ENCODE peak calls at places on chromosomes 11 and 22, in six cellular contexts. One of them, this sample, is unnamed.

GRCh38 chr11:56396047-56396446 is 16.4 kb upstream of the OR5AL1 start:
- DNase-seq in NCI-H2029 treated with DMSO at 0.1 percent for 48 hours: no peak
- DNase-seq in activated T-helper 1 cell treated with anti-CD3 and anti-CD28 coated beads, Interleukin-12 subunit alpha, Interleukin-12 subunit beta, Interleukin-2, Interleukin-4 antibody, amounts not matched to agents 30 ng/mL and 10 ng/mL and 1 ng/mL, durations not matched to agents 14 hours and 24 hours and 36 hours: no peak
- DNase-seq in AG10803: no peak
- DNase-seq in amniotic stem cell: no peak
- DNase-seq in effector CD4-positive, alpha-beta T cell: no peak
- DNase-seq in this sample: no peak

GRCh38 chr11:119416606-119417580 is 6.1 kb downstream of the THY1 start:
- DNase-seq in NCI-H2029 treated with DMSO at 0.1 percent for 48 hours: no peak
- DNase-seq in activated T-helper 1 cell treated with anti-CD3 and anti-CD28 coated beads, Interleukin-12 subunit alpha, Interleukin-12 subunit beta, Interleukin-2, Interleukin-4 antibody, amounts not matched to agents 30 ng/mL and 10 ng/mL and 1 ng/mL, durations not matched to agents 14 hours and 24 hours and 36 hours: no peak
- DNase-seq in AG10803: peak; percentile 85
- DNase-seq in amniotic stem cell: peak; percentile 26
- DNase-seq in effector CD4-positive, alpha-beta T cell: no peak
- DNase-seq in this sample: peak; percentile 43

GRCh38 chr22:33210129-33210784 is 152.1 kb upstream of the SYN3 start:
- DNase-seq in NCI-H2029 treated with DMSO at 0.1 percent for 48 hours: peak; percentile 30
- DNase-seq in activated T-helper 1 cell treated with anti-CD3 and anti-CD28 coated beads, Interleukin-12 subunit alpha, Interleukin-12 subunit beta, Interleukin-2, Interleukin-4 antibody, amounts not matched to agents 30 ng/mL and 10 ng/mL and 1 ng/mL, durations not matched to agents 14 hours and 24 hours and 36 hours: peak; percentile 6
- DNase-seq in AG10803: peak; percentile 40
- DNase-seq in amniotic stem cell: peak; percentile 14
- DNase-seq in effector CD4-positive, alpha-beta T cell: no peak
- DNase-seq in this sample: no peak

GRCh38 chr22:49600452-49600847 is 227.2 kb downstream of the BRD1 start:
- DNase-seq in NCI-H2029 treated with DMSO at 0.1 percent for 48 hours: no peak
- DNase-seq in activated T-helper 1 cell treated with anti-CD3 and anti-CD28 coated beads, Interleukin-12 subunit alpha, Interleukin-12 subunit beta, Interleukin-2, Interleukin-4 antibody, amounts not matched to agents 30 ng/mL and 10 ng/mL and 1 ng/mL, durations not matched to agents 14 hours and 24 hours and 36 hours: no peak
- DNase-seq in AG10803: no peak
- DNase-seq in amniotic stem cell: no peak
- DNase-seq in effector CD4-positive, alpha-beta T cell: no peak
- DNase-seq in this sample: no peak

GRCh38 chr11:129723964-129724291 is 91.7 kb upstream of the TMEM45B start:
- DNase-seq in NCI-H2029 treated with DMSO at 0.1 percent for 48 hours: no peak
- DNase-seq in activated T-helper 1 cell treated with anti-CD3 and anti-CD28 coated beads, Interleukin-12 subunit alpha, Interleukin-12 subunit beta, Interleukin-2, Interleukin-4 antibody, amounts not matched to agents 30 ng/mL and 10 ng/mL and 1 ng/mL, durations not matched to agents 14 hours and 24 hours and 36 hours: no peak
- DNase-seq in AG10803: no peak
- DNase-seq in amniotic stem cell: no peak
- DNase-seq in effector CD4-positive, alpha-beta T cell: no peak
- DNase-seq in this sample: no peak

GRCh38 chr22:20530368-20531153 is 23.2 kb downstream of the MED15 start:
- DNase-seq in NCI-H2029 treated with DMSO at 0.1 percent for 48 hours: no peak
- DNase-seq in activated T-helper 1 cell treated with anti-CD3 and anti-CD28 coated beads, Interleukin-12 subunit alpha, Interleukin-12 subunit beta, Interleukin-2, Interleukin-4 antibody, amounts not matched to agents 30 ng/mL and 10 ng/mL and 1 ng/mL, durations not matched to agents 14 hours and 24 hours and 36 hours: no peak
- DNase-seq in AG10803: peak; percentile 80
- DNase-seq in amniotic stem cell: peak; percentile 75
- DNase-seq in effector CD4-positive, alpha-beta T cell: no peak
- DNase-seq in this sample: peak; percentile 59

GRCh38 chr22:44094751-44095302 is 70.7 kb downstream of the PARVB start:
- DNase-seq in NCI-H2029 treated with DMSO at 0.1 percent for 48 hours: no peak
- DNase-seq in activated T-helper 1 cell treated with anti-CD3 and anti-CD28 coated beads, Interleukin-12 subunit alpha, Interleukin-12 subunit beta, Interleukin-2, Interleukin-4 antibody, amounts not matched to agents 30 ng/mL and 10 ng/mL and 1 ng/mL, durations not matched to agents 14 hours and 24 hours and 36 hours: no peak
- DNase-seq in AG10803: no peak
- DNase-seq in amniotic stem cell: no peak
- DNase-seq in effector CD4-positive, alpha-beta T cell: no peak
- DNase-seq in this sample: no peak

GRCh38 chr11:44955019-44955738 is 4.5 kb upstream of the TP53I11 start:
- DNase-seq in NCI-H2029 treated with DMSO at 0.1 percent for 48 hours: no peak
- DNase-seq in activated T-helper 1 cell treated with anti-CD3 and anti-CD28 coated beads, Interleukin-12 subunit alpha, Interleukin-12 subunit beta, Interleukin-2, Interleukin-4 antibody, amounts not matched to agents 30 ng/mL and 10 ng/mL and 1 ng/mL, durations not matched to agents 14 hours and 24 hours and 36 hours: no peak
- DNase-seq in AG10803: peak; percentile 69
- DNase-seq in amniotic stem cell: no peak
- DNase-seq in effector CD4-positive, alpha-beta T cell: no peak
- DNase-seq in this sample: peak; percentile 45

GRCh38 chr11:94537051-94537600 is 6.6 kb upstream of the FUT4 start:
- DNase-seq in NCI-H2029 treated with DMSO at 0.1 percent for 48 hours: no peak
- DNase-seq in activated T-helper 1 cell treated with anti-CD3 and anti-CD28 coated beads, Interleukin-12 subunit alpha, Interleukin-12 subunit beta, Interleukin-2, Interleukin-4 antibody, amounts not matched to agents 30 ng/mL and 10 ng/mL and 1 ng/mL, durations not matched to agents 14 hours and 24 hours and 36 hours: no peak
- DNase-seq in AG10803: peak; percentile 78
- DNase-seq in amniotic stem cell: no peak
- DNase-seq in effector CD4-positive, alpha-beta T cell: no peak
- DNase-seq in this sample: no peak

GRCh38 chr11:905952-906351 is 4.7 kb downstream of the CHID1 start:
- DNase-seq in NCI-H2029 treated with DMSO at 0.1 percent for 48 hours: no peak
- DNase-seq in activated T-helper 1 cell treated with anti-CD3 and anti-CD28 coated beads, Interleukin-12 subunit alpha, Interleukin-12 subunit beta, Interleukin-2, Interleukin-4 antibody, amounts not matched to agents 30 ng/mL and 10 ng/mL and 1 ng/mL, durations not matched to agents 14 hours and 24 hours and 36 hours: no peak
- DNase-seq in AG10803: no peak
- DNase-seq in amniotic stem cell: no peak
- DNase-seq in effector CD4-positive, alpha-beta T cell: no peak
- DNase-seq in this sample: no peak

GRCh38 chr11:1772270-1773130 is 8.8 kb upstream of the CTSD start:
- DNase-seq in NCI-H2029 treated with DMSO at 0.1 percent for 48 hours: no peak
- DNase-seq in activated T-helper 1 cell treated with anti-CD3 and anti-CD28 coated beads, Interleukin-12 subunit alpha, Interleukin-12 subunit beta, Interleukin-2, Interleukin-4 antibody, amounts not matched to agents 30 ng/mL and 10 ng/mL and 1 ng/mL, durations not matched to agents 14 hours and 24 hours and 36 hours: peak; percentile 51
- DNase-seq in AG10803: peak; percentile 88
- DNase-seq in amniotic stem cell: peak; percentile 79
- DNase-seq in effector CD4-positive, alpha-beta T cell: no peak
- DNase-seq in this sample: peak; percentile 77

GRCh38 chr11:61912991-61913698 is 4.2 kb downstream of the RAB3IL1 start:
- DNase-seq in NCI-H2029 treated with DMSO at 0.1 percent for 48 hours: no peak
- DNase-seq in activated T-helper 1 cell treated with anti-CD3 and anti-CD28 coated beads, Interleukin-12 subunit alpha, Interleukin-12 subunit beta, Interleukin-2, Interleukin-4 antibody, amounts not matched to agents 30 ng/mL and 10 ng/mL and 1 ng/mL, durations not matched to agents 14 hours and 24 hours and 36 hours: no peak
- DNase-seq in AG10803: no peak
- DNase-seq in amniotic stem cell: no peak
- DNase-seq in effector CD4-positive, alpha-beta T cell: no peak
- DNase-seq in this sample: no peak

GRCh38 chr11:120337896-120338840 is 2.0 kb downstream of the ARHGEF12 start:
- DNase-seq in NCI-H2029 treated with DMSO at 0.1 percent for 48 hours: no peak
- DNase-seq in activated T-helper 1 cell treated with anti-CD3 and anti-CD28 coated beads, Interleukin-12 subunit alpha, Interleukin-12 subunit beta, Interleukin-2, Interleukin-4 antibody, amounts not matched to agents 30 ng/mL and 10 ng/mL and 1 ng/mL, durations not matched to agents 14 hours and 24 hours and 36 hours: no peak
- DNase-seq in AG10803: peak; percentile 48
- DNase-seq in amniotic stem cell: no peak
- DNase-seq in effector CD4-positive, alpha-beta T cell: no peak
- DNase-seq in this sample: no peak

GRCh38 chr11:125179346-125179745 is 14.8 kb downstream of the PKNOX2 start:
- DNase-seq in NCI-H2029 treated with DMSO at 0.1 percent for 48 hours: no peak
- DNase-seq in activated T-helper 1 cell treated with anti-CD3 and anti-CD28 coated beads, Interleukin-12 subunit alpha, Interleukin-12 subunit beta, Interleukin-2, Interleukin-4 antibody, amounts not matched to agents 30 ng/mL and 10 ng/mL and 1 ng/mL, durations not matched to agents 14 hours and 24 hours and 36 hours: no peak
- DNase-seq in AG10803: no peak
- DNase-seq in amniotic stem cell: no peak
- DNase-seq in effector CD4-positive, alpha-beta T cell: no peak
- DNase-seq in this sample: no peak

GRCh38 chr22:18971321-18971751 is 35.2 kb upstream of the PRODH start:
- DNase-seq in NCI-H2029 treated with DMSO at 0.1 percent for 48 hours: no peak
- DNase-seq in activated T-helper 1 cell treated with anti-CD3 and anti-CD28 coated beads, Interleukin-12 subunit alpha, Interleukin-12 subunit beta, Interleukin-2, Interleukin-4 antibody, amounts not matched to agents 30 ng/mL and 10 ng/mL and 1 ng/mL, durations not matched to agents 14 hours and 24 hours and 36 hours: no peak
- DNase-seq in AG10803: no peak
- DNase-seq in amniotic stem cell: no peak
- DNase-seq in effector CD4-positive, alpha-beta T cell: no peak
- DNase-seq in this sample: no peak

GRCh38 chr22:44821741-44822425 is 69.5 kb downstream of the ARHGAP8 start:
- DNase-seq in NCI-H2029 treated with DMSO at 0.1 percent for 48 hours: no peak
- DNase-seq in activated T-helper 1 cell treated with anti-CD3 and anti-CD28 coated beads, Interleukin-12 subunit alpha, Interleukin-12 subunit beta, Interleukin-2, Interleukin-4 antibody, amounts not matched to agents 30 ng/mL and 10 ng/mL and 1 ng/mL, durations not matched to agents 14 hours and 24 hours and 36 hours: no peak
- DNase-seq in AG10803: no peak
- DNase-seq in amniotic stem cell: no peak
- DNase-seq in effector CD4-positive, alpha-beta T cell: no peak
- DNase-seq in this sample: no peak

GRCh38 chr11:118924591-118925585 is 838 bp downstream of the BCL9L start:
- DNase-seq in NCI-H2029 treated with DMSO at 0.1 percent for 48 hours: no peak
- DNase-seq in activated T-helper 1 cell treated with anti-CD3 and anti-CD28 coated beads, Interleukin-12 subunit alpha, Interleukin-12 subunit beta, Interleukin-2, Interleukin-4 antibody, amounts not matched to agents 30 ng/mL and 10 ng/mL and 1 ng/mL, durations not matched to agents 14 hours and 24 hours and 36 hours: no peak
- DNase-seq in AG10803: no peak
- DNase-seq in amniotic stem cell: no peak
- DNase-seq in effector CD4-positive, alpha-beta T cell: no peak
- DNase-seq in this sample: no peak

GRCh38 chr11:69444381-69445130 is 36.9 kb upstream of the LINC01488 start:
- DNase-seq in NCI-H2029 treated with DMSO at 0.1 percent for 48 hours: no peak
- DNase-seq in activated T-helper 1 cell treated with anti-CD3 and anti-CD28 coated beads, Interleukin-12 subunit alpha, Interleukin-12 subunit beta, Interleukin-2, Interleukin-4 antibody, amounts not matched to agents 30 ng/mL and 10 ng/mL and 1 ng/mL, durations not matched to agents 14 hours and 24 hours and 36 hours: no peak
- DNase-seq in AG10803: peak; percentile 98
- DNase-seq in amniotic stem cell: peak; percentile 45
- DNase-seq in effector CD4-positive, alpha-beta T cell: no peak
- DNase-seq in this sample: no peak

GRCh38 chr11:69474736-69475135 is 6.7 kb upstream of the LINC01488 start:
- DNase-seq in NCI-H2029 treated with DMSO at 0.1 percent for 48 hours: no peak
- DNase-seq in activated T-helper 1 cell treated with anti-CD3 and anti-CD28 coated beads, Interleukin-12 subunit alpha, Interleukin-12 subunit beta, Interleukin-2, Interleukin-4 antibody, amounts not matched to agents 30 ng/mL and 10 ng/mL and 1 ng/mL, durations not matched to agents 14 hours and 24 hours and 36 hours: no peak
- DNase-seq in AG10803: no peak
- DNase-seq in amniotic stem cell: no peak
- DNase-seq in effector CD4-positive, alpha-beta T cell: no peak
- DNase-seq in this sample: no peak

GRCh38 chr11:32115406-32115805 is 24.5 kb downstream of the RCN1 start:
- DNase-seq in NCI-H2029 treated with DMSO at 0.1 percent for 48 hours: no peak
- DNase-seq in activated T-helper 1 cell treated with anti-CD3 and anti-CD28 coated beads, Interleukin-12 subunit alpha, Interleukin-12 subunit beta, Interleukin-2, Interleukin-4 antibody, amounts not matched to agents 30 ng/mL and 10 ng/mL and 1 ng/mL, durations not matched to agents 14 hours and 24 hours and 36 hours: no peak
- DNase-seq in AG10803: no peak
- DNase-seq in amniotic stem cell: no peak
- DNase-seq in effector CD4-positive, alpha-beta T cell: no peak
- DNase-seq in this sample: no peak

GRCh38 chr11:109405671-109406070 is 16.3 kb upstream of the C11orf87 start:
- DNase-seq in NCI-H2029 treated with DMSO at 0.1 percent for 48 hours: no peak
- DNase-seq in activated T-helper 1 cell treated with anti-CD3 and anti-CD28 coated beads, Interleukin-12 subunit alpha, Interleukin-12 subunit beta, Interleukin-2, Interleukin-4 antibody, amounts not matched to agents 30 ng/mL and 10 ng/mL and 1 ng/mL, durations not matched to agents 14 hours and 24 hours and 36 hours: no peak
- DNase-seq in AG10803: no peak
- DNase-seq in amniotic stem cell: no peak
- DNase-seq in effector CD4-positive, alpha-beta T cell: no peak
- DNase-seq in this sample: peak; percentile 39

GRCh38 chr11:18703001-18703763 is 4.6 kb downstream of the TMEM86A start:
- DNase-seq in NCI-H2029 treated with DMSO at 0.1 percent for 48 hours: no peak
- DNase-seq in activated T-helper 1 cell treated with anti-CD3 and anti-CD28 coated beads, Interleukin-12 subunit alpha, Interleukin-12 subunit beta, Interleukin-2, Interleukin-4 antibody, amounts not matched to agents 30 ng/mL and 10 ng/mL and 1 ng/mL, durations not matched to agents 14 hours and 24 hours and 36 hours: no peak
- DNase-seq in AG10803: no peak
- DNase-seq in amniotic stem cell: no peak
- DNase-seq in effector CD4-positive, alpha-beta T cell: no peak
- DNase-seq in this sample: no peak

GRCh38 chr11:83685730-83686129 is 399.6 kb upstream of the CCDC90B start:
- DNase-seq in NCI-H2029 treated with DMSO at 0.1 percent for 48 hours: no peak
- DNase-seq in activated T-helper 1 cell treated with anti-CD3 and anti-CD28 coated beads, Interleukin-12 subunit alpha, Interleukin-12 subunit beta, Interleukin-2, Interleukin-4 antibody, amounts not matched to agents 30 ng/mL and 10 ng/mL and 1 ng/mL, durations not matched to agents 14 hours and 24 hours and 36 hours: no peak
- DNase-seq in AG10803: no peak
- DNase-seq in amniotic stem cell: no peak
- DNase-seq in effector CD4-positive, alpha-beta T cell: no peak
- DNase-seq in this sample: no peak

GRCh38 chr22:44335903-44336803 is 23.4 kb upstream of the SHISAL1 start:
- DNase-seq in NCI-H2029 treated with DMSO at 0.1 percent for 48 hours: no peak
- DNase-seq in activated T-helper 1 cell treated with anti-CD3 and anti-CD28 coated beads, Interleukin-12 subunit alpha, Interleukin-12 subunit beta, Interleukin-2, Interleukin-4 antibody, amounts not matched to agents 30 ng/mL and 10 ng/mL and 1 ng/mL, durations not matched to agents 14 hours and 24 hours and 36 hours: no peak
- DNase-seq in AG10803: no peak
- DNase-seq in amniotic stem cell: no peak
- DNase-seq in effector CD4-positive, alpha-beta T cell: no peak
- DNase-seq in this sample: no peak

GRCh38 chr11:12069053-12069676 is 41.2 kb upstream of the MICAL2 start:
- DNase-seq in NCI-H2029 treated with DMSO at 0.1 percent for 48 hours: no peak
- DNase-seq in activated T-helper 1 cell treated with anti-CD3 and anti-CD28 coated beads, Interleukin-12 subunit alpha, Interleukin-12 subunit beta, Interleukin-2, Interleukin-4 antibody, amounts not matched to agents 30 ng/mL and 10 ng/mL and 1 ng/mL, durations not matched to agents 14 hours and 24 hours and 36 hours: no peak
- DNase-seq in AG10803: no peak
- DNase-seq in amniotic stem cell: no peak
- DNase-seq in effector CD4-positive, alpha-beta T cell: no peak
- DNase-seq in this sample: no peak

GRCh38 chr22:32628626-32629587 is 154.3 kb downstream of the FBXO7 start:
- DNase-seq in NCI-H2029 treated with DMSO at 0.1 percent for 48 hours: no peak
- DNase-seq in activated T-helper 1 cell treated with anti-CD3 and anti-CD28 coated beads, Interleukin-12 subunit alpha, Interleukin-12 subunit beta, Interleukin-2, Interleukin-4 antibody, amounts not matched to agents 30 ng/mL and 10 ng/mL and 1 ng/mL, durations not matched to agents 14 hours and 24 hours and 36 hours: no peak
- DNase-seq in AG10803: peak; percentile 88
- DNase-seq in amniotic stem cell: peak; percentile 20
- DNase-seq in effector CD4-positive, alpha-beta T cell: no peak
- DNase-seq in this sample: no peak

GRCh38 chr11:87300640-87301381 is 263.1 kb downstream of the TMEM135 start:
- DNase-seq in NCI-H2029 treated with DMSO at 0.1 percent for 48 hours: peak; percentile 56
- DNase-seq in activated T-helper 1 cell treated with anti-CD3 and anti-CD28 coated beads, Interleukin-12 subunit alpha, Interleukin-12 subunit beta, Interleukin-2, Interleukin-4 antibody, amounts not matched to agents 30 ng/mL and 10 ng/mL and 1 ng/mL, durations not matched to agents 14 hours and 24 hours and 36 hours: no peak
- DNase-seq in AG10803: no peak
- DNase-seq in amniotic stem cell: no peak
- DNase-seq in effector CD4-positive, alpha-beta T cell: no peak
- DNase-seq in this sample: no peak

GRCh38 chr11:131077340-131077739 is 161.1 kb upstream of the SNX19 start:
- DNase-seq in NCI-H2029 treated with DMSO at 0.1 percent for 48 hours: no peak
- DNase-seq in activated T-helper 1 cell treated with anti-CD3 and anti-CD28 coated beads, Interleukin-12 subunit alpha, Interleukin-12 subunit beta, Interleukin-2, Interleukin-4 antibody, amounts not matched to agents 30 ng/mL and 10 ng/mL and 1 ng/mL, durations not matched to agents 14 hours and 24 hours and 36 hours: no peak
- DNase-seq in AG10803: peak; percentile 8
- DNase-seq in amniotic stem cell: no peak
- DNase-seq in effector CD4-positive, alpha-beta T cell: no peak
- DNase-seq in this sample: no peak

GRCh38 chr11:32466279-32466915 is 31.1 kb upstream of the WT1 start:
- DNase-seq in NCI-H2029 treated with DMSO at 0.1 percent for 48 hours: no peak
- DNase-seq in activated T-helper 1 cell treated with anti-CD3 and anti-CD28 coated beads, Interleukin-12 subunit alpha, Interleukin-12 subunit beta, Interleukin-2, Interleukin-4 antibody, amounts not matched to agents 30 ng/mL and 10 ng/mL and 1 ng/mL, durations not matched to agents 14 hours and 24 hours and 36 hours: no peak
- DNase-seq in AG10803: no peak
- DNase-seq in amniotic stem cell: no peak
- DNase-seq in effector CD4-positive, alpha-beta T cell: no peak
- DNase-seq in this sample: no peak

GRCh38 chr11:93330446-93330984 is at the start of gene DEUP1:
- DNase-seq in NCI-H2029 treated with DMSO at 0.1 percent for 48 hours: no peak
- DNase-seq in activated T-helper 1 cell treated with anti-CD3 and anti-CD28 coated beads, Interleukin-12 subunit alpha, Interleukin-12 subunit beta, Interleukin-2, Interleukin-4 antibody, amounts not matched to agents 30 ng/mL and 10 ng/mL and 1 ng/mL, durations not matched to agents 14 hours and 24 hours and 36 hours: no peak
- DNase-seq in AG10803: peak; percentile 0
- DNase-seq in amniotic stem cell: no peak
- DNase-seq in effector CD4-positive, alpha-beta T cell: no peak
- DNase-seq in this sample: no peak

GRCh38 chr22:23161029-23161428 is 15.8 kb downstream of the RAB36 start:
- DNase-seq in NCI-H2029 treated with DMSO at 0.1 percent for 48 hours: no peak
- DNase-seq in activated T-helper 1 cell treated with anti-CD3 and anti-CD28 coated beads, Interleukin-12 subunit alpha, Interleukin-12 subunit beta, Interleukin-2, Interleukin-4 antibody, amounts not matched to agents 30 ng/mL and 10 ng/mL and 1 ng/mL, durations not matched to agents 14 hours and 24 hours and 36 hours: no peak
- DNase-seq in AG10803: no peak
- DNase-seq in amniotic stem cell: no peak
- DNase-seq in effector CD4-positive, alpha-beta T cell: no peak
- DNase-seq in this sample: no peak

GRCh38 chr22:50600541-50600940 is at the start of gene MAPK8IP2:
- DNase-seq in NCI-H2029 treated with DMSO at 0.1 percent for 48 hours: no peak
- DNase-seq in activated T-helper 1 cell treated with anti-CD3 and anti-CD28 coated beads, Interleukin-12 subunit alpha, Interleukin-12 subunit beta, Interleukin-2, Interleukin-4 antibody, amounts not matched to agents 30 ng/mL and 10 ng/mL and 1 ng/mL, durations not matched to agents 14 hours and 24 hours and 36 hours: no peak
- DNase-seq in AG10803: no peak
- DNase-seq in amniotic stem cell: no peak
- DNase-seq in effector CD4-positive, alpha-beta T cell: no peak
- DNase-seq in this sample: no peak